ENCODE peak calls at places on chromosomes 12 and 14, in five cellular contexts. D, N, X, C and I are unnamed samples.

GRCh38 chr12:106492893-106493292 is 89.9 kb upstream of the RFX4 start:
- DNase-seq in D (no peak), N (no peak), X (no peak), C (no peak), I (no peak)

GRCh38 chr12:68963456-68963859 is 30.5 kb upstream of the CPM start:
- DNase-seq in D (no peak), N (no peak), X (no peak), C (no peak), I (no peak)

GRCh38 chr14:75718199-75718598 is 57.2 kb downstream of the TTLL5 start:
- DNase-seq in D (no peak), N (no peak), X (no peak), C (no peak), I (no peak)

GRCh38 chr12:2688381-2688881 is 106.3 kb upstream of the FKBP4 start:
- DNase-seq in D (no peak), N (no peak), X (no peak), C (peak; percentile 45), I (no peak)

GRCh38 chr14:62179367-62180018 is 417.3 kb downstream of the SNAPC1 start:
- DNase-seq in D (peak; percentile 16), N (no peak), X (no peak), C (no peak), I (peak; percentile 63)

GRCh38 chr14:106224694-106224971 is 698.2 kb downstream of the TMEM121 start:
- DNase-seq in D (no peak), N (no peak), X (no peak), C (no peak), I (no peak)

GRCh38 chr14:47626151-47627035 is 49.0 kb downstream of the MDGA2 start:
- DNase-seq in D (no peak), N (no peak), X (no peak), C (no peak), I (no peak)

GRCh38 chr12:9647825-9648700 is 21.4 kb upstream of the CLEC2D start:
- DNase-seq in D (peak; percentile 59), N (peak; percentile 68), X (peak; percentile 72), C (peak; percentile 97), I (peak; percentile 82)

GRCh38 chr12:77488041-77488620 is 342.6 kb upstream of the NAV3 start:
- DNase-seq in D (no peak), N (no peak), X (no peak), C (no peak), I (no peak)

GRCh38 chr12:44405267-44405666 is 470.8 kb downstream of the NELL2 start:
- DNase-seq in D (no peak), N (no peak), X (no peak), C (no peak), I (no peak)

GRCh38 chr14:58821421-58821820 is 183.7 kb downstream of the DACT1 start:
- DNase-seq in D (no peak), N (no peak), X (no peak), C (no peak), I (no peak)

GRCh38 chr12:11719678-11720099 is 70.2 kb downstream of the ETV6 start:
- DNase-seq in D (no peak), N (no peak), X (peak; percentile 54), C (no peak), I (no peak)

GRCh38 chr12:95083938-95084337 is 10.5 kb upstream of the NR2C1 start:
- DNase-seq in D (peak; percentile 32), N (no peak), X (no peak), C (no peak), I (no peak)

GRCh38 chr12:12606793-12607589 is 4.7 kb upstream of the CREBL2 start:
- DNase-seq in D (no peak), N (no peak), X (no peak), C (no peak), I (no peak)

GRCh38 chr14:104980601-104981531 is 2.7 kb upstream of the AHNAK2 start:
- DNase-seq in D (no peak), N (no peak), X (no peak), C (no peak), I (no peak)

GRCh38 chr12:131452444-131452860 is 258.4 kb upstream of the SFSWAP start:
- DNase-seq in D (no peak), N (no peak), X (no peak), C (peak; percentile 47), I (peak; percentile 41)

GRCh38 chr12:20624718-20625117 is 70.4 kb upstream of the SLCO1C1 start:
- DNase-seq in D (no peak), N (no peak), X (no peak), C (no peak), I (peak; percentile 25)

GRCh38 chr14:58131386-58131785 is 20.6 kb downstream of the ARMH4 start:
- DNase-seq in D (no peak), N (no peak), X (no peak), C (no peak), I (peak; percentile 18)

GRCh38 chr12:4852308-4852707 is 57.4 kb upstream of the KCNA1 start:
- DNase-seq in D (no peak), N (no peak), X (no peak), C (no peak), I (no peak)

GRCh38 chr12:53231859-53232640 is at the start of gene RARG:
- DNase-seq in D (no peak), N (peak; percentile 48), X (peak; percentile 74), C (peak; percentile 73), I (no peak)

GRCh38 chr14:89013098-89013504 is 188.7 kb downstream of the TTC8 start:
- DNase-seq in D (no peak), N (no peak), X (no peak), C (no peak), I (peak; percentile 85)

GRCh38 chr12:49580572-49581535 is 12.9 kb upstream of the MCRS1 start:
- DNase-seq in D (peak; percentile 74), N (peak; percentile 52), X (peak; percentile 79), C (peak; percentile 69), I (peak; percentile 92)

GRCh38 chr14:22221508-22221907 is 367.5 kb downstream of the DAD1 start:
- DNase-seq in D (no peak), N (no peak), X (no peak), C (no peak), I (no peak)

GRCh38 chr14:24335461-24336146 is 733 bp upstream of the ADCY4 start:
- DNase-seq in D (no peak), N (no peak), X (no peak), C (no peak), I (no peak)

GRCh38 chr12:124527861-124528561 is 39.4 kb downstream of the NCOR2 start:
- DNase-seq in D (no peak), N (no peak), X (no peak), C (no peak), I (peak; percentile 84)
- TF ChIP-seq CTCF in D (peak; percentile 19), N (no peak), X (no peak), C (no peak), I (peak; percentile 65)

DNA sequence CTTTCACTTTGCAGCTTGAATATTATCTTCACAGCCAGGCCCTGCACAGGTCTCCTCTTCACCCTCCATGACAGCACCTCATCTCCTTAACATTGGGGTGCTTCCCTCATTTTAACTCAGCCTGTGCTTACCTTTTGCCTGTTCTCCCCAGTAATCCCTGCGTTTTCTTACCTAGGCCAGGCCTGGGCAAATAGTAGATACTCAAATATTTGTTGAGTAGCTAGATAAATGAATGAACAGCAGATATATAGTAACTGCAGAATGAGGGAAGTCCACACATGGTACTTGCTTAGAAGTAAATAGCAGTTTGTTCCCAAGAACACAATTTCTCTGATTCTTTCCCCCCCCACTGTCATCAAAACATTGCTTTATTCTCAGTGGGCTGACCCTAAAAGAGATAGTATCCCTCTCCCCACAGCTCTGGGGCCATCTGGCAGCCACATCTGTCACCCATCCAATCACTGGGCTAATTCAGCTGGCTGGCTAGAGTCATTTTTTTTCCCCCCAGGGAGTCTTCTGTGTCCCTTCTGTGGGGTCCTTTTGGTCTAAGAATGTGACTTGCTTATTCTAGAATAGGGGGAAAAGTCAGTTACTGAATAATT is 43.2 kb downstream of the APPL2 start:
- DNase-seq in D (no peak), N (no peak), X (no peak), C (no peak), I (peak; percentile 42)
- H3K27ac ChIP-seq in D (no peak overlapping the region), N (no peak overlapping the region), X (no peak overlapping the region), C (no peak overlapping the region), I (peak overlapping the region; percentile 54)

GRCh38 chr12:93677195-93678064 is at the start of gene CRADD:
- DNase-seq in D (peak; percentile 84), N (peak; percentile 64), X (peak; percentile 89), C (peak; percentile 88), I (peak; percentile 83)
- TF ChIP-seq CTCF in D (no peak), N (no peak), X (no peak), C (no peak), I (no peak)

DNA sequence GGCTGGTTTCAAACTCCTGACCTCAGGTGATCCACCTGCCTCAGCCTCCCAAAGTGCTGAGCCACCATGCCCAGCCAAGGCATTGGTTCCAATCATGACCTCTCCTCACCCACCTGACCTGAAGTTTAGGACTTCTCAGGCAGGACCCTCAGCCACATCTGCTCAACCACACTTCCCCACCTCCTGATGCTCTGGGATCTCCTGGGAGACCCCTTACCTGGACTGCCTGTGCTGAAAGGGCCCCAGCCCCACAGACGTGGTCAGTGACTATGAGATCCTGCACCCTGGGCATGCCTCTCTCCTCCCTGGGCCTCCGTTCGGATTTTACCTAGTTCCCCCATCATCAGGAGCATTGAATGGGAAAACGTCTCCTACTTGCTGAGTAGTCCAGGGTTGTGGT is 18.0 kb downstream of the GSC start:
- DNase-seq in D (no peak), N (no peak), X (no peak), C (no peak), I (no peak)
- H3K27ac ChIP-seq in D (peak overlapping the region; percentile 65), N (no peak overlapping the region), X (no peak overlapping the region), C (no peak overlapping the region), I (no peak overlapping the region)

GRCh38 chr14:79418649-79419415 is 792.5 kb downstream of the DIO2 start:
- DNase-seq in D (no peak), N (no peak), X (no peak), C (no peak), I (no peak)

GRCh38 chr14:79420725-79421124 is 790.6 kb downstream of the DIO2 start:
- DNase-seq in D (no peak), N (no peak), X (no peak), C (no peak), I (no peak)

GRCh38 chr14:79426103-79426755 is 785.1 kb downstream of the DIO2 start:
- DNase-seq in D (no peak), N (no peak), X (no peak), C (no peak), I (no peak)

GRCh38 chr14:79419571-79420327 is 791.6 kb downstream of the DIO2 start:
- DNase-seq in D (no peak), N (no peak), X (no peak), C (no peak), I (no peak)

GRCh38 chr14:79424462-79424861 is 786.8 kb downstream of the DIO2 start:
- DNase-seq in D (no peak), N (no peak), X (no peak), C (no peak), I (no peak)
- TF ChIP-seq CTCF in D (no peak), N (no peak), X (no peak), C (no peak), I (no peak)

DNA sequence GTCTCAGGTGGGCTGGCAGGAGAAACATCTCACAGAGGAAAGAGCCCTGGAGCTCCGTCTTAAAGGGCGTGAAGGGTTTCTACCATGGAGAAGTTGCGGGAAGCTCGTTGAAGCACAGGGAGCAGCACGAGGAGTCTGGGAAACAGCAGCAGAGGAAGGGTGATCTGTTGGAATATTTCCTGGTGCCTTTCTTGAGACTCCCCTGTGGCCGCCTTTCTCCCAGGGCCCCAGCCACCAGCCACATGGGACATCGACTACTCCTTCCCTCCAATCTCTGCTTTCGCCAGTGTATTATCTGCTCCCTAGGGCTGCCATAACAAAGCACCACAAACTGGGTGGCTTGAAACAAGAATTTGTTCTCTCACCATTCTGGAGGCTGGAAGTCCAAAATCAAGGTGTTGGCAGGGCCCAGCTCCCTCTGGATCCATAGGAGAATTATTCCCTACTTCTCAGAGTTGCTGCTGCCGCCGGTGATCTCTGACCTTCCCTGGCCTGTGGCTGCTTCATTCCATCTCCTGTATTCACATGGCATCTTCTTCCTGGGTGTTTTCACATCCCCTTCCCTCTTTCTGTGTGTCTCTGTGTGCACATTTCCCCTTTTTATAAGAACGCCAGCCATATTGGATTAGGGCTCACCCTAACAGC is 152.8 kb upstream of the GSC start:
- DNase-seq in D (no peak), N (no peak), X (no peak), C (no peak), I (no peak)
- H3K27ac ChIP-seq in D (no peak overlapping the region), N (no peak overlapping the region), X (no peak overlapping the region), C (no peak overlapping the region), I (no peak overlapping the region)